ENCODE peak calls at places on chromosomes 7 and 10, in four cellular contexts. X, D, Y and Q are unnamed samples.
A peak's percentile ranks its signal among the peaks of the same experiment; 100 is the strongest.

GRCh38 chr7:69825031-69825681 is 226.9 kb downstream of the AUTS2 start:
- DNase-seq in D (peak; percentile 74), X (no peak), Y (no peak), Q (no peak)

GRCh38 chr7:7114575-7115291 is 67.6 kb upstream of the C1GALT1 start:
- DNase-seq in D (no peak), Y (no peak), X (no peak), Q (no peak)

GRCh38 chr7:138120140-138120827 is 44.0 kb downstream of the AKR1D1 start:
- DNase-seq in X (no peak), D (no peak), Y (no peak), Q (no peak)

GRCh38 chr7:70710651-70711050 is 421.3 kb upstream of the GALNT17 start:
- DNase-seq in D (no peak), X (no peak), Y (no peak), Q (no peak)

GRCh38 chr7:71135663-71136062 is 3.7 kb downstream of the GALNT17 start:
- DNase-seq in Y (no peak), X (no peak), D (no peak), Q (no peak)

GRCh38 chr10:115005771-115006170 is 67.8 kb downstream of the TRUB1 start:
- DNase-seq in X (no peak), D (no peak), Y (no peak), Q (no peak)

GRCh38 chr10:104332243-104333036 is 5.8 kb downstream of the ITPRIP start:
- DNase-seq in X (no peak), D (no peak), Y (peak; percentile 45), Q (no peak)

GRCh38 chr7:147485660-147486210 is 1104.8 kb upstream of the C7orf33 start:
- DNase-seq in D (no peak), X (no peak), Y (no peak), Q (no peak)

GRCh38 chr7:77935652-77936348 is 137.2 kb downstream of the PHTF2 start:
- DNase-seq in Y (peak; percentile 19), X (no peak), D (peak; percentile 30), Q (no peak)

GRCh38 chr10:91939653-91940052 is 16.1 kb downstream of the BTAF1 start:
- DNase-seq in Y (no peak), X (no peak), D (no peak), Q (no peak)

GRCh38 chr7:98217623-98218582 is 6.7 kb downstream of the BHLHA15 start:
- DNase-seq in Y (peak; percentile 9), X (no peak), D (peak; percentile 49), Q (no peak)

GRCh38 chr7:26052721-26053120 is 99.3 kb upstream of the NFE2L3 start:
- DNase-seq in X (no peak), Y (peak; percentile 2), D (no peak), Q (no peak)

GRCh38 chr7:92279429-92280031 is 33.8 kb downstream of the ANKIB1 start:
- DNase-seq in D (no peak), X (no peak), Y (no peak), Q (no peak)

GRCh38 chr7:121331048-121331447 is 2.2 kb downstream of the WNT16 start:
- DNase-seq in D (no peak), X (no peak), Y (no peak), Q (no peak)

GRCh38 chr7:115060095-115060830 is 138.4 kb downstream of the MDFIC start:
- DNase-seq in D (no peak), Y (no peak), X (no peak), Q (no peak)

GRCh38 chr7:34315032-34315431 is 343.0 kb upstream of the NPSR1 start:
- DNase-seq in D (no peak), Y (peak; percentile 87), X (no peak), Q (peak; percentile 89)

GRCh38 chr10:132462463-132463332 is 65.7 kb downstream of the PWWP2B start:
- DNase-seq in X (no peak), Y (no peak), D (no peak), Q (no peak)

GRCh38 chr7:17523813-17524741 is 225.6 kb downstream of the AHR start:
- DNase-seq in X (no peak), D (no peak), Y (peak; percentile 84), Q (no peak)

GRCh38 chr7:117929217-117929616 is 56.0 kb upstream of the CTTNBP2 start:
- DNase-seq in X (no peak), D (no peak), Y (no peak), Q (no peak)

GRCh38 chr10:119715628-119716505 is 10.0 kb upstream of the INPP5F start:
- DNase-seq in X (no peak), D (no peak), Y (no peak), Q (no peak)

GRCh38 chr7:53642361-53642760 is 606.9 kb downstream of the POM121L12 start:
- DNase-seq in X (no peak), D (no peak), Y (no peak), Q (no peak)

GRCh38 chr7:45028138-45028919 is 28.3 kb downstream of the CCM2 start:
- DNase-seq in D (no peak), Y (no peak), X (no peak), Q (no peak)

GRCh38 chr7:20542594-20542993 is 72.9 kb upstream of the ABCB5 start:
- DNase-seq in Y (peak; percentile 18), D (no peak), X (no peak), Q (no peak)

GRCh38 chr10:132355754-132356153 is 23.8 kb downstream of the LRRC27 start:
- DNase-seq in D (no peak), X (no peak), Y (no peak), Q (no peak)

GRCh38 chr7:69746383-69746782 is 148.1 kb downstream of the AUTS2 start:
- DNase-seq in Y (no peak), D (no peak), X (no peak), Q (no peak)

GRCh38 chr7:23664122-23664521 is 15.9 kb upstream of the FAM221A start:
- DNase-seq in Y (no peak), X (no peak), D (no peak), Q (no peak)

GRCh38 chr7:151665363-151665762 is 145.7 kb upstream of the RHEB start:
- DNase-seq in D (no peak), X (no peak), Y (peak; percentile 98), Q (peak; percentile 83)

GRCh38 chr10:14040787-14041631 is 289.7 kb downstream of the FRMD4A start:
- DNase-seq in X (no peak), D (no peak), Y (peak; percentile 18), Q (no peak)

GRCh38 chr10:124049484-124049883 is 43.9 kb downstream of the CHST15 start:
- DNase-seq in D (no peak), Y (peak; percentile 53), X (no peak), Q (no peak)

GRCh38 chr7:103880201-103880600 is 109.3 kb downstream of the RELN start:
- DNase-seq in D (no peak), Y (no peak), X (no peak), Q (no peak)

GRCh38 chr7:103879411-103879810 is 110.0 kb downstream of the RELN start:
- DNase-seq in Y (no peak), X (no peak), D (no peak), Q (no peak)

DNA sequence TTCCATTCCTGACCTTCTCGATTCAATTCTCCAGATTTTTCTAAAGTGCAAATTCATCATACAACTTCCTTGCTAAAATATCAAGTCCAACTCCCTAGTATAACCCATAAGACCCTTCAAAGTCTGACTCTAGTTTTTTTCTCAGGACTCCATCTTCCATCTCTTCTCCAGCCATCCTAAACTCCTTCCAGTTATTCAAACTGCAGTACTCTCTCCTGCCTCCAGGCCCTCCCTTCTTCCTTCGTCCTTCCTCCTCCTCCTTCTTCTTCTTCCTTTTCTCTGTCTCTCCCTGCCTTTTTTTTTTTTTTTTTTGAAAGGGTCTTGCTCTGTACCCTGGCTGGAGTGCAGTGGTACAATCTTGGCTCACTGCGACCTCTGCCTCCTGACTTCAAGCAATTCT is 111.9 kb downstream of the RELN start:
- DNase-seq in Y (no peak), X (no peak), D (no peak), Q (no peak)
- TF ChIP-seq CTCF in Y (no peak), X (no peak), D (no peak), Q (no peak)

GRCh38 chr7:30460246-30460633 is 18.3 kb downstream of the NOD1 start:
- DNase-seq in D (no peak), X (no peak), Y (no peak), Q (no peak)

GRCh38 chr7:30463400-30464145 is 15.0 kb downstream of the NOD1 start:
- DNase-seq in D (peak; percentile 48), X (no peak), Y (no peak), Q (no peak)

GRCh38 chr7:30464231-30464660 is 14.3 kb downstream of the NOD1 start:
- DNase-seq in D (peak; percentile 32), Y (no peak), X (no peak), Q (no peak)

GRCh38 chr7:30458311-30458710 is 20.3 kb downstream of the NOD1 start:
- DNase-seq in X (no peak), Y (peak; percentile 45), D (no peak), Q (no peak)

DNA sequence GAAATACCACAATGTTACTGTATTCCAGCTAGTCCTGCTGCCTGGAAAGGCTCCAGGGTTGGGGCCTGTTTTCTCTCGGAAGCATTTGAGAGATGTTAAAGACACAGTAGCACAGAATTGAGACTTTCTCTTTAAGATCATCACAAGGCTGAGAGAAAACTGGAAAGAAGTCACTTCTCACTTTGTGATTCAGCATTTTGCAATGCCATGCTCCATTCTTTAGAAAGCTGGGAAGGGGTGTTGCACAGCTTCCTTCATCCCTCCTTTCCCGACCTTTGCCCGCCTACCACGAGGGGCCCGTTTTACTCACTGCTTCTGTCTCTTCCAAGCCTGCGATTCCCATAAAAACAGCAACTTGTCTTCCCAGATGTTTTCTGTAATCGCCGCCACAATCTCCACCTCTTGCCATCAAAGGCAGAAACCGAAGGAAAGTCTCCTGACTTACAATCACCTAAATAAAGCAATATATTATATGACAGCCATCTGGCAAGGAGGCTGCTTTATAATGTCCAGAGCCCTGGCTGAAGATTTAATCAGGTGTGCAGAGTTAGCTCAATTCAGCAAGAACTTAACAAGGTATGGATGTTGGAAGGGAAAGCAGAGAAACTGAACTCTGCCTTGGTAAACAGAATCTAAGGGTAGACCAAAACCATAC is 18.9 kb downstream of the NOD1 start:
- DNase-seq in X (peak; percentile 90), D (no peak), Y (peak; percentile 96), Q (peak; percentile 92)
- H3K4me3 ChIP-seq in X (no peak overlapping the region), D (no peak overlapping the region), Y (no peak overlapping the region), Q (peak overlapping the region; percentile 12)

GRCh38 chr7:87598234-87599009 is 2.3 kb downstream of the ABCB1 start:
- DNase-seq in Y (no peak), X (no peak), D (no peak), Q (no peak)

GRCh38 chr7:87599336-87599735 is 1.3 kb downstream of the ABCB1 start:
- DNase-seq in D (peak; percentile 38), Y (no peak), X (no peak), Q (no peak)

GRCh38 chr7:87596696-87597095 is 4.0 kb downstream of the ABCB1 start:
- DNase-seq in Y (no peak), X (no peak), D (no peak), Q (no peak)

GRCh38 chr7:87604264-87604663 is 3.6 kb upstream of the ABCB1 start:
- DNase-seq in X (no peak), Y (no peak), D (no peak), Q (no peak)

GRCh38 chr7:87600130-87601124 is at the start of gene ABCB1:
- DNase-seq in D (no peak), Y (peak; percentile 39), X (no peak), Q (no peak)
- TF ChIP-seq CTCF in D (no peak), Y (no peak), X (no peak), Q (no peak)

DNA sequence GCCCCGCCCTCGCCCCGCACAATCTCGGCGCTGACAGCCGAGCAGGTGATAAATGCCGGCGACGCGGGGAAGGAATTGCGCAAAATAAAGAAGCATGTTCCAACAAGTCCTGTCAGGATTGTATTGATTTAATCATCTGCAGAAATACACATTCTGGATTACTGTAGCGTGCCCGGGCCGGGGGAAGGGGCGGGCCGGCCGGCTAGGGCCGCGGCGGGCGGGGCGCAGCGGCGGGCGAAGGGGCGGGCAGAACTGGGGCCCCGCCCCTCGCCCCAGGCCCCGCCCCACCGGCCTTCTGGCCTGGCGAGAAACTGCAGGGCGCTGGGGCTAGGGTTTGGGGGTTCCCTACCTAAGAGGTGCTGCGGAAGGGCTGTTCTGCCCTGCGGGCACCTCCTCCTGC is 88.9 kb upstream of the PAX2 start:
- DNase-seq in X (no peak), D (no peak), Y (peak; percentile 7), Q (no peak)
- H3K4me3 ChIP-seq in X (no peak overlapping the region), D (no peak overlapping the region), Y (no peak overlapping the region), Q (no peak overlapping the region)